ENCODE peak calls at places on chromosomes 4 and X, in six cellular contexts. One of them, this sample, is unnamed.

GRCh38 chrX:87727615-87728014 is 210.0 kb downstream of the KLHL4 start:
- DNase-seq in HT1080: no peak
- DNase-seq in AG08396: no peak
- DNase-seq in brain microvascular endothelial cell: no peak
- DNase-seq in aorta: no peak
- DNase-seq in NCI-H187 treated with DMSO at 0.1 percent for 48 hours: no peak
- DNase-seq in this sample: no peak

GRCh38 chr4:153788419-153789276 is at the start of gene SFRP2:
- DNase-seq in HT1080: no peak
- DNase-seq in AG08396: no peak
- DNase-seq in brain microvascular endothelial cell: no peak
- DNase-seq in aorta: peak; percentile 58
- DNase-seq in NCI-H187 treated with DMSO at 0.1 percent for 48 hours: no peak
- DNase-seq in this sample: no peak

GRCh38 chrX:136745215-136746173 is 35.2 kb downstream of the ARHGEF6 start:
- DNase-seq in HT1080: no peak
- DNase-seq in AG08396: no peak
- DNase-seq in brain microvascular endothelial cell: no peak
- DNase-seq in aorta: no peak
- DNase-seq in NCI-H187 treated with DMSO at 0.1 percent for 48 hours: no peak
- DNase-seq in this sample: no peak

GRCh38 chr4:86730310-86730709 is 118.9 kb downstream of the SLC10A6 start:
- DNase-seq in HT1080: no peak
- DNase-seq in AG08396: no peak
- DNase-seq in brain microvascular endothelial cell: peak; percentile 12
- DNase-seq in aorta: no peak
- DNase-seq in NCI-H187 treated with DMSO at 0.1 percent for 48 hours: no peak
- DNase-seq in this sample: peak; percentile 2

GRCh38 chr4:188282620-188283232 is 143.5 kb downstream of the TRIML1 start:
- DNase-seq in HT1080: no peak
- DNase-seq in AG08396: no peak
- DNase-seq in brain microvascular endothelial cell: no peak
- DNase-seq in aorta: no peak
- DNase-seq in NCI-H187 treated with DMSO at 0.1 percent for 48 hours: no peak
- DNase-seq in this sample: no peak

GRCh38 chr4:1413221-1413663 is 7.0 kb upstream of the NKX1-1 start:
- DNase-seq in HT1080: no peak
- DNase-seq in AG08396: peak; percentile 9
- DNase-seq in brain microvascular endothelial cell: no peak
- DNase-seq in aorta: no peak
- DNase-seq in NCI-H187 treated with DMSO at 0.1 percent for 48 hours: no peak
- DNase-seq in this sample: no peak

GRCh38 chrX:10617964-10618342 is 2.4 kb downstream of the MID1 start:
- DNase-seq in HT1080: peak; percentile 73
- DNase-seq in AG08396: peak; percentile 48
- DNase-seq in brain microvascular endothelial cell: peak; percentile 56
- DNase-seq in aorta: no peak
- DNase-seq in NCI-H187 treated with DMSO at 0.1 percent for 48 hours: no peak
- DNase-seq in this sample: no peak

GRCh38 chrX:140767646-140768045 is 58.1 kb downstream of the LINC00632 start:
- DNase-seq in HT1080: peak; percentile 14
- DNase-seq in AG08396: no peak
- DNase-seq in brain microvascular endothelial cell: no peak
- DNase-seq in aorta: no peak
- DNase-seq in NCI-H187 treated with DMSO at 0.1 percent for 48 hours: no peak
- DNase-seq in this sample: no peak

GRCh38 chr4:109432676-109433075 is 939 bp upstream of the SEC24B start:
- DNase-seq in HT1080: peak; percentile 37
- DNase-seq in AG08396: peak; percentile 36
- DNase-seq in brain microvascular endothelial cell: peak; percentile 70
- DNase-seq in aorta: no peak
- DNase-seq in NCI-H187 treated with DMSO at 0.1 percent for 48 hours: no peak
- DNase-seq in this sample: no peak

GRCh38 chrX:23493941-23494374 is 159.3 kb downstream of the PTCHD1 start:
- DNase-seq in HT1080: peak; percentile 76
- DNase-seq in AG08396: no peak
- DNase-seq in brain microvascular endothelial cell: peak; percentile 25
- DNase-seq in aorta: no peak
- DNase-seq in NCI-H187 treated with DMSO at 0.1 percent for 48 hours: no peak
- DNase-seq in this sample: peak; percentile 4

GRCh38 chrX:22800806-22801205 is 199.0 kb upstream of the DDX53 start:
- DNase-seq in HT1080: peak; percentile 30
- DNase-seq in AG08396: no peak
- DNase-seq in brain microvascular endothelial cell: no peak
- DNase-seq in aorta: no peak
- DNase-seq in NCI-H187 treated with DMSO at 0.1 percent for 48 hours: no peak
- DNase-seq in this sample: no peak

GRCh38 chr4:133711817-133712216 is 489.8 kb downstream of the PABPC4L start:
- DNase-seq in HT1080: peak; percentile 20
- DNase-seq in AG08396: no peak
- DNase-seq in brain microvascular endothelial cell: peak; percentile 2
- DNase-seq in aorta: no peak
- DNase-seq in NCI-H187 treated with DMSO at 0.1 percent for 48 hours: no peak
- DNase-seq in this sample: no peak

GRCh38 chr4:128832253-128832641 is 22.7 kb downstream of the JADE1 start:
- DNase-seq in HT1080: no peak
- DNase-seq in AG08396: no peak
- DNase-seq in brain microvascular endothelial cell: no peak
- DNase-seq in aorta: no peak
- DNase-seq in NCI-H187 treated with DMSO at 0.1 percent for 48 hours: no peak
- DNase-seq in this sample: no peak

GRCh38 chrX:17860179-17860780 is 818 bp downstream of the RAI2 start:
- DNase-seq in HT1080: no peak
- DNase-seq in AG08396: peak; percentile 36
- DNase-seq in brain microvascular endothelial cell: no peak
- DNase-seq in aorta: peak; percentile 47
- DNase-seq in NCI-H187 treated with DMSO at 0.1 percent for 48 hours: no peak
- DNase-seq in this sample: no peak

GRCh38 chr4:159435561-159436023 is 332.7 kb downstream of the RAPGEF2 start:
- DNase-seq in HT1080: peak; percentile 67
- DNase-seq in AG08396: no peak
- DNase-seq in brain microvascular endothelial cell: peak; percentile 54
- DNase-seq in aorta: no peak
- DNase-seq in NCI-H187 treated with DMSO at 0.1 percent for 48 hours: no peak
- DNase-seq in this sample: no peak

GRCh38 chr4:8381814-8382581 is 58.5 kb downstream of the ACOX3 start:
- DNase-seq in HT1080: no peak
- DNase-seq in AG08396: no peak
- DNase-seq in brain microvascular endothelial cell: no peak
- DNase-seq in aorta: peak; percentile 33
- DNase-seq in NCI-H187 treated with DMSO at 0.1 percent for 48 hours: no peak
- DNase-seq in this sample: peak; percentile 0

GRCh38 chr4:68344049-68344448 is 5.8 kb downstream of the YTHDC1 start:
- DNase-seq in HT1080: no peak
- DNase-seq in AG08396: no peak
- DNase-seq in brain microvascular endothelial cell: no peak
- DNase-seq in aorta: no peak
- DNase-seq in NCI-H187 treated with DMSO at 0.1 percent for 48 hours: no peak
- DNase-seq in this sample: no peak

GRCh38 chr4:165210566-165210965 is 3.2 kb downstream of the KLHL2 start:
- DNase-seq in HT1080: no peak
- DNase-seq in AG08396: no peak
- DNase-seq in brain microvascular endothelial cell: no peak
- DNase-seq in aorta: no peak
- DNase-seq in NCI-H187 treated with DMSO at 0.1 percent for 48 hours: no peak
- DNase-seq in this sample: no peak

GRCh38 chrX:109735241-109735744 is 2.2 kb upstream of the ACSL4 start:
- DNase-seq in HT1080: no peak
- DNase-seq in AG08396: no peak
- DNase-seq in brain microvascular endothelial cell: no peak
- DNase-seq in aorta: no peak
- DNase-seq in NCI-H187 treated with DMSO at 0.1 percent for 48 hours: no peak
- DNase-seq in this sample: no peak

GRCh38 chrX:49172280-49172780 is 632 bp downstream of the PLP2 start:
- DNase-seq in HT1080: peak; percentile 69
- DNase-seq in AG08396: peak; percentile 68
- DNase-seq in brain microvascular endothelial cell: no peak
- DNase-seq in aorta: peak; percentile 74
- DNase-seq in NCI-H187 treated with DMSO at 0.1 percent for 48 hours: no peak
- DNase-seq in this sample: peak; percentile 90

GRCh38 chr4:147328189-147328588 is 152.7 kb upstream of the EDNRA start:
- DNase-seq in HT1080: no peak
- DNase-seq in AG08396: no peak
- DNase-seq in brain microvascular endothelial cell: no peak
- DNase-seq in aorta: no peak
- DNase-seq in NCI-H187 treated with DMSO at 0.1 percent for 48 hours: no peak
- DNase-seq in this sample: no peak

GRCh38 chr4:113112341-113112978 is 63.0 kb downstream of the ANK2 start:
- DNase-seq in HT1080: no peak
- DNase-seq in AG08396: no peak
- DNase-seq in brain microvascular endothelial cell: no peak
- DNase-seq in aorta: no peak
- DNase-seq in NCI-H187 treated with DMSO at 0.1 percent for 48 hours: no peak
- DNase-seq in this sample: no peak

GRCh38 chrX:47587091-47587891 is 5.1 kb downstream of the TIMP1 start:
- DNase-seq in HT1080: no peak
- DNase-seq in AG08396: no peak
- DNase-seq in brain microvascular endothelial cell: no peak
- DNase-seq in aorta: no peak
- DNase-seq in NCI-H187 treated with DMSO at 0.1 percent for 48 hours: no peak
- DNase-seq in this sample: no peak

GRCh38 chr4:128825226-128825625 is 15.7 kb downstream of the JADE1 start:
- DNase-seq in HT1080: no peak
- DNase-seq in AG08396: no peak
- DNase-seq in brain microvascular endothelial cell: peak; percentile 61
- DNase-seq in aorta: no peak
- DNase-seq in NCI-H187 treated with DMSO at 0.1 percent for 48 hours: no peak
- DNase-seq in this sample: no peak

GRCh38 chr4:8909548-8909947 is 37.9 kb upstream of the HMX1 start:
- DNase-seq in HT1080: no peak
- DNase-seq in AG08396: no peak
- DNase-seq in brain microvascular endothelial cell: no peak
- DNase-seq in aorta: no peak
- DNase-seq in NCI-H187 treated with DMSO at 0.1 percent for 48 hours: no peak
- DNase-seq in this sample: no peak

GRCh38 chr4:2935762-2936743 is 27.2 kb downstream of the NOP14 start:
- DNase-seq in HT1080: no peak
- DNase-seq in AG08396: no peak
- DNase-seq in brain microvascular endothelial cell: peak; percentile 47
- DNase-seq in aorta: peak; percentile 25
- DNase-seq in NCI-H187 treated with DMSO at 0.1 percent for 48 hours: no peak
- DNase-seq in this sample: no peak

GRCh38 chrX:19017271-19017670 is 33.4 kb upstream of the PHKA2 start:
- DNase-seq in HT1080: peak; percentile 23
- DNase-seq in AG08396: peak; percentile 29
- DNase-seq in brain microvascular endothelial cell: no peak
- DNase-seq in aorta: no peak
- DNase-seq in NCI-H187 treated with DMSO at 0.1 percent for 48 hours: no peak
- DNase-seq in this sample: peak; percentile 5

GRCh38 chr4:110778526-110778925 is 155.6 kb upstream of the PITX2 start:
- DNase-seq in HT1080: peak; percentile 29
- DNase-seq in AG08396: no peak
- DNase-seq in brain microvascular endothelial cell: no peak
- DNase-seq in aorta: no peak
- DNase-seq in NCI-H187 treated with DMSO at 0.1 percent for 48 hours: no peak
- DNase-seq in this sample: no peak

GRCh38 chr4:140427104-140427918 is at the start of gene CLGN:
- DNase-seq in HT1080: peak; percentile 68
- DNase-seq in AG08396: peak; percentile 74
- DNase-seq in brain microvascular endothelial cell: peak; percentile 22
- DNase-seq in aorta: peak; percentile 58
- DNase-seq in NCI-H187 treated with DMSO at 0.1 percent for 48 hours: no peak
- DNase-seq in this sample: peak; percentile 51

GRCh38 chr4:173417833-173418232 is 18.9 kb upstream of the SCRG1 start:
- DNase-seq in HT1080: no peak
- DNase-seq in AG08396: no peak
- DNase-seq in brain microvascular endothelial cell: no peak
- DNase-seq in aorta: no peak
- DNase-seq in NCI-H187 treated with DMSO at 0.1 percent for 48 hours: no peak
- DNase-seq in this sample: no peak

GRCh38 chrX:21657318-21658151 is 595 bp downstream of the KLHL34 start:
- DNase-seq in HT1080: no peak
- DNase-seq in AG08396: no peak
- DNase-seq in brain microvascular endothelial cell: no peak
- DNase-seq in aorta: peak; percentile 38
- DNase-seq in NCI-H187 treated with DMSO at 0.1 percent for 48 hours: no peak
- DNase-seq in this sample: no peak

GRCh38 chr4:123624959-123625358 is 228.4 kb downstream of the SPRY1 start:
- DNase-seq in HT1080: no peak
- DNase-seq in AG08396: no peak
- DNase-seq in brain microvascular endothelial cell: no peak
- DNase-seq in aorta: no peak
- DNase-seq in NCI-H187 treated with DMSO at 0.1 percent for 48 hours: no peak
- DNase-seq in this sample: no peak

GRCh38 chr4:137952116-137952515 is 290.0 kb downstream of the SLC7A11 start:
- DNase-seq in HT1080: no peak
- DNase-seq in AG08396: no peak
- DNase-seq in brain microvascular endothelial cell: no peak
- DNase-seq in aorta: no peak
- DNase-seq in NCI-H187 treated with DMSO at 0.1 percent for 48 hours: no peak
- DNase-seq in this sample: no peak